ENCODE peak calls at places on chromosomes 2 and 18, in four cellular contexts. M is mucosa of descending colon, D is tibial nerve, L is thoracic aorta. X is an unnamed sample.

GRCh38 chr18:46332956-46333355 is 228.8 kb downstream of the HAUS1 start:
- DNase-seq in M (no peak), D (no peak), L (no peak), X (no peak)

GRCh38 chr18:32802606-32803451 is 30.0 kb upstream of the KLHL14 start:
- DNase-seq in M (no peak), D (no peak), L (no peak), X (no peak)

GRCh38 chr2:75100011-75100680 is 99.2 kb downstream of the TACR1 start:
- DNase-seq in M (no peak), D (no peak), L (no peak), X (no peak)

GRCh38 chr2:160331258-160332025 is 131.4 kb upstream of the ITGB6 start:
- DNase-seq in M (no peak), D (no peak), L (no peak), X (no peak)

GRCh38 chr2:177772529-177772928 is 300.0 kb downstream of the PDE11A start:
- DNase-seq in M (no peak), D (no peak), L (no peak), X (no peak)

GRCh38 chr2:142165790-142166189 is 35.0 kb upstream of the LRP1B start:
- DNase-seq in M (no peak), D (no peak), L (no peak), X (no peak)

GRCh38 chr2:193549661-193550060 is 1354.9 kb upstream of the TMEFF2 start:
- DNase-seq in M (no peak), D (no peak), L (no peak), X (no peak)

GRCh38 chr2:36411962-36412444 is 56.4 kb downstream of the CRIM1 start:
- DNase-seq in M (no peak), D (no peak), L (no peak), X (no peak)

GRCh38 chr18:48992791-48993555 is 42.2 kb upstream of the SMAD7 start:
- DNase-seq in M (no peak), D (no peak), L (no peak), X (no peak)

GRCh38 chr2:16394072-16394985 is 271.3 kb downstream of the CYRIA start:
- DNase-seq in M (no peak), D (no peak), L (no peak), X (no peak)

GRCh38 chr2:121121661-121122060 is 163.3 kb downstream of the TFCP2L1 start:
- DNase-seq in M (no peak), D (no peak), L (no peak), X (no peak)

GRCh38 chr2:238894950-238895298 is 47.0 kb downstream of the TWIST2 start:
- DNase-seq in M (no peak), D (no peak), L (no peak), X (no peak)

GRCh38 chr2:70569559-70569958 is 15.9 kb upstream of the TGFA start:
- DNase-seq in M (no peak), D (no peak), L (no peak), X (no peak)

GRCh38 chr2:151498178-151498577 is 88.5 kb downstream of the RIF1 start:
- DNase-seq in M (no peak), D (no peak), L (no peak), X (no peak)

GRCh38 chr2:157784823-157785175 is 91.3 kb downstream of the ACVR1 start:
- DNase-seq in M (no peak), D (no peak), L (no peak), X (no peak)

GRCh38 chr2:157783180-157783579 is 93.0 kb downstream of the ACVR1 start:
- DNase-seq in M (no peak), D (no peak), L (no peak), X (no peak)

GRCh38 chr2:157785866-157786662 is 90.1 kb downstream of the ACVR1 start:
- DNase-seq in M (no peak), D (no peak), L (no peak), X (no peak)

GRCh38 chr2:157785200-157785599 is 90.9 kb downstream of the ACVR1 start:
- DNase-seq in M (peak; percentile 30), D (no peak), L (no peak), X (peak; percentile 32)

DNA sequence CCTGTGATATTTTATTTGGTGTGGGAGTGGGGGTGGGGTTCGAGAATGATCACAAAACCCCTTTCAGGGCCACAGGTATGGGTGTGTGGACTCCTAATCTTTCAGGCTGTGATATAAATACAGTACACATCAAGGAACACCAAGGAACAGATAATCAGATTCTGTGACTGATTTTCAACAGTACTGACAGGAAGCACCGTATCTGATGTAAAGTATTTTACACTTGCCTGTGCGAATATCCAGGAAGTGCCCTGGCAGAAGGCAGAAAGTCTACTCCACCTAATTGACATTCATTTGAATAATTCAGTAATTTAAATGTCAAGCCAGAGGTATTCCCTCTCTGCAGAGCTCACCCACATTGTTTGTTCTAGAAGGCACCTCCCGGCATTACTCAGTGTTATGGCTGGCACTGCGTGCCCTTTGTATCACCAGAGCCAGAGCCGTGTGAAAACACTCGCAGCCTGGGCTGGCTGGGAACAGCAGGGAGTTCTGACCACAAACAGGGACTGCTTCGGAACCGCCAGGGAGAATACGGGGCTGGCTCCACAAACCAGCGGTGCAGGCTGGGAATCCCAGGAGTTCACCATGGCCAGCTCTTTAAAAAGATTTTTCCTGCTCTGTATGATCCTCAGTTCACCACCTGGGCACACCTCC is 91.8 kb downstream of the ACVR1 start:
- DNase-seq in M (peak; percentile 81), D (no peak), L (peak; percentile 64), X (peak; percentile 78)
- H3K4me1 ChIP-seq in M (peaks cover 30% of the 10 kb centered on the region), D (no peaks in the 10 kb centered on the region), L (peaks cover 77% of the 10 kb centered on the region), X (peaks cover 52% of the 10 kb centered on the region)

GRCh38 chr2:79235135-79235534 is 75.6 kb upstream of the REG3A start:
- DNase-seq in M (no peak), D (no peak), L (no peak), X (no peak)
- TF ChIP-seq CTCF in M (no peak), D (no peak), L (no peak), X (no peak)

GRCh38 chr2:63999049-63999448 is 20.2 kb downstream of the VPS54 start:
- DNase-seq in M (no peak), D (no peak), L (no peak), X (no peak)

GRCh38 chr2:63992061-63992685 is 27.1 kb downstream of the VPS54 start:
- DNase-seq in M (no peak), D (no peak), L (no peak), X (no peak)

GRCh38 chr2:63990072-63990471 is 29.2 kb downstream of the VPS54 start:
- DNase-seq in M (no peak), D (no peak), L (no peak), X (no peak)

GRCh38 chr2:63993871-63994270 is 25.4 kb downstream of the VPS54 start:
- DNase-seq in M (no peak), D (no peak), L (no peak), X (no peak)
- H3K9me3 ChIP-seq in M (peaks cover 7% of the 10 kb centered on the region), D (no peaks in the 10 kb centered on the region), L (no peaks in the 10 kb centered on the region), X (no peaks in the 10 kb centered on the region)

DNA sequence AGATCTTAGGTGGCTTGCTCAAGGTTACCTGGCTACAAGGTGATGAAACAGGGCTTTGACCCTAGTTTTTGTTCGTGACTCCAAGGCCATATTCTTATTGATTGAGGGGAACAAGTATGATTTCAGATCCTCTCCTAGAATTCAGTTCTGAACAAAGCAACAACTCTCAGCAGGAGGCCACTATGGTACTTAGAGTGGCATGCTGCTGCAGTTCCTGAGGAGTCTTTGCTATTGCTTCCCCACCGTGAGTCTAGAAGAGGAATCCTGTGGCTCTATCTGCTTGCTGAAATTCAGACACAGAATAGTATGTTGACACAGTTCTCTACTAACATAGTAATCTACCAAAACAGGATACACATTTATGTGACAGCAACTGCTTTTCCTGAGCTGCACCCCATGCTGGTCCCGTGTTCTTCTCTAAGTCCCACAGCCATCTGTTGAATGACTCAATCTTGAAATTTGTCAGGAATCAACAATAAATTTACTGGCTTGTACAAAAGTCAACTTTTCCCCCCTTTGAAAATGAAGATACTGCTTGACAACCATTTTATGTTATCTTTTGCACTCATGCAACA is 4.1 kb downstream of the TGFBRAP1 start:
- DNase-seq in M (no peak), D (no peak), L (no peak), X (no peak)
- H3K4me1 ChIP-seq in M (peaks cover 15% of the 10 kb centered on the region), D (no peaks in the 10 kb centered on the region), L (peaks cover 23% of the 10 kb centered on the region), X (no peaks in the 10 kb centered on the region)

GRCh38 chr2:39062320-39062719 is 58.5 kb downstream of the SOS1 start:
- DNase-seq in M (no peak), D (no peak), L (no peak), X (no peak)

GRCh38 chr2:39058101-39058500 is 62.8 kb downstream of the SOS1 start:
- DNase-seq in M (no peak), D (no peak), L (no peak), X (no peak)

GRCh38 chr2:39059366-39059952 is 61.4 kb downstream of the SOS1 start:
- DNase-seq in M (no peak), D (no peak), L (no peak), X (no peak)

GRCh38 chr2:39065616-39066015 is 55.2 kb downstream of the SOS1 start:
- DNase-seq in M (no peak), D (no peak), L (no peak), X (no peak)

DNA sequence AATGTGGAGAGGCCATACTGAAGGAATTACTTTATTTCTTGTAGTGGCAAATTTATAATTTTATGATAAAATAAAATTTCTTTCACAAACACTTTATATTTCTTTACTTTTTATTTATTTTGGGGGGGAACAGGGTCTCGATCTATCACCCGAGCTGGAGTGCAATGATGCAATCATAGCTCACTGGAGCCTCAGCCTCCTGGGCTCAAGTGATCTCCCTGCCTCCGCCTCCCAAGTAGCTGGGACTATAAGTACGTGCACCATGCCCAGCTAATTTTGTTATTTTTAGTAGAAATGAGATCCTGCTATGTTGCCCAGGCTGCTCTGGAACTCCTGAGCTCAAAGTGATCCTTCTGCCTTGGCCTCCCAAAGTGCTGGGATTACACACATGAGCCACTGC is 59.6 kb downstream of the SOS1 start:
- DNase-seq in M (no peak), D (no peak), L (no peak), X (no peak)
- TF ChIP-seq CTCF in M (no peak), D (no peak), L (no peak), X (no peak)

X was measured in pancreas.